ENCODE peak calls at places on chromosomes 2 and 18, in seven cellular contexts. M is AG08396; Y is 8988T; A is activated CD4-positive, CD25-positive, alpha-beta regulatory T cell treated with anti-CD3 and anti-CD28 coated beads, Interleukin-2, amount 50 U/mL, for 72 hours; L is ovary; H is left colon; Z is central memory CD8-positive, alpha-beta T cell. O is an unnamed sample.

GRCh38 chr18:7658701-7659100 is 91.6 kb downstream of the PTPRM start:
- DNase-seq in M (no peak), Y (no peak), A (no peak), L (no peak), H (no peak), Z (no peak), O (no peak)

GRCh38 chr2:240168546-240169361 is 28.3 kb upstream of the OTOS start:
- DNase-seq in M (no peak), Y (no peak), A (no peak), L (no peak), H (no peak), Z (no peak), O (no peak)

GRCh38 chr2:218281449-218281848 is 10.9 kb downstream of the TMBIM1 start:
- DNase-seq in M (no peak), Y (no peak), A (no peak), L (no peak), H (no peak), Z (no peak), O (no peak)

GRCh38 chr2:157068225-157068624 is 189.3 kb upstream of the GALNT5 start:
- DNase-seq in M (no peak), Y (no peak), A (no peak), L (no peak), H (no peak), Z (no peak), O (no peak)

GRCh38 chr18:13573750-13574149 is 152.6 kb downstream of the FAM210A start:
- DNase-seq in M (no peak), Y (no peak), A (no peak), L (no peak), H (no peak), Z (no peak), O (no peak)

GRCh38 chr18:11368020-11368419 is 218.7 kb upstream of the PIEZO2 start:
- DNase-seq in M (no peak), Y (no peak), A (no peak), L (no peak), H (no peak), Z (no peak), O (no peak)

GRCh38 chr2:31318360-31319336 is 84.7 kb downstream of the EHD3 start:
- DNase-seq in M (no peak), Y (no peak), A (no peak), L (no peak), H (peak; percentile 39), Z (no peak), O (no peak)

GRCh38 chr2:230939066-230939591 is 14.1 kb upstream of the GPR55 start:
- DNase-seq in M (no peak), Y (no peak), A (no peak), L (no peak), H (no peak), Z (no peak), O (no peak)

GRCh38 chr2:53964987-53965687 is 5.7 kb downstream of the PSME4 start:
- DNase-seq in M (no peak), Y (no peak), A (no peak), L (no peak), H (no peak), Z (no peak), O (no peak)

GRCh38 chr18:28045880-28046279 is 131.1 kb downstream of the CDH2 start:
- DNase-seq in M (no peak), Y (no peak), A (no peak), L (no peak), H (no peak), Z (no peak), O (no peak)

GRCh38 chr2:105426626-105427292 is 27.9 kb upstream of the FHL2 start:
- DNase-seq in M (no peak), Y (no peak), A (no peak), L (no peak), H (no peak), Z (no peak), O (no peak)

GRCh38 chr2:64837925-64838641 is 151.1 kb upstream of the SLC1A4 start:
- DNase-seq in M (no peak), Y (no peak), A (no peak), L (no peak), H (peak; percentile 37), Z (no peak), O (no peak)

GRCh38 chr18:59005266-59005665 is 134.4 kb upstream of the SEC11C start:
- DNase-seq in M (peak; percentile 33), Y (no peak), A (no peak), L (peak; percentile 36), H (no peak), Z (no peak), O (no peak)

GRCh38 chr2:23632831-23633395 is 247.9 kb downstream of the KLHL29 start:
- DNase-seq in M (no peak), Y (no peak), A (no peak), L (no peak), H (no peak), Z (no peak), O (no peak)

GRCh38 chr2:68720665-68721064 is 13.9 kb upstream of the ARHGAP25 start:
- DNase-seq in M (no peak), Y (no peak), A (no peak), L (no peak), H (no peak), Z (no peak), O (peak; percentile 4)

GRCh38 chr18:48805826-48806535 is 144.8 kb downstream of the SMAD7 start:
- DNase-seq in M (no peak), Y (no peak), A (peak; percentile 25), L (no peak), H (peak; percentile 6), Z (no peak), O (no peak)

GRCh38 chr2:181124499-181124898 is 144.1 kb downstream of the UBE2E3 start:
- DNase-seq in M (no peak), Y (no peak), A (no peak), L (no peak), H (no peak), Z (no peak), O (no peak)